ENCODE peak calls at places on chromosomes 5 and 9, in ten cellular contexts. One of them, this sample, is unnamed.

GRCh38 chr5:151424892-151425523 is 22.4 kb upstream of the SLC36A1 start:
- DNase-seq in brain microvascular endothelial cell: no peak
- DNase-seq in stomach: no peak
- DNase-seq in HuH-7.5: no peak
- DNase-seq in activated T-helper 1 cell treated with Interleukin-2 at 50 U/mL for 16 hours: no peak
- DNase-seq in amniotic stem cell: no peak
- DNase-seq in stimulated activated CD8-positive, alpha-beta memory T cell treated with anti-CD3 and anti-CD28 coated beads, Interleukin-4, amount 100 ng/mL, for 24 hours: no peak
- DNase-seq in SJSA1: no peak
- DNase-seq in fibroblast of mammary gland: no peak
- DNase-seq in lower leg skin: no peak
- DNase-seq in this sample: no peak

GRCh38 chr5:150394912-150395689 is 17.6 kb downstream of the CD74 start:
- DNase-seq in activated T-helper 1 cell treated with Interleukin-2 at 50 U/mL for 16 hours: no peak
- DNase-seq in SJSA1: no peak
- DNase-seq in amniotic stem cell: no peak
- DNase-seq in brain microvascular endothelial cell: no peak
- DNase-seq in stomach: no peak
- DNase-seq in fibroblast of mammary gland: no peak
- DNase-seq in HuH-7.5: no peak
- DNase-seq in stimulated activated CD8-positive, alpha-beta memory T cell treated with anti-CD3 and anti-CD28 coated beads, Interleukin-4, amount 100 ng/mL, for 24 hours: no peak
- DNase-seq in lower leg skin: no peak
- DNase-seq in this sample: no peak

GRCh38 chr5:140090251-140090650 is 23.7 kb upstream of the PURA start:
- DNase-seq in fibroblast of mammary gland: no peak
- DNase-seq in SJSA1: no peak
- DNase-seq in lower leg skin: no peak
- DNase-seq in stomach: no peak
- DNase-seq in brain microvascular endothelial cell: no peak
- DNase-seq in stimulated activated CD8-positive, alpha-beta memory T cell treated with anti-CD3 and anti-CD28 coated beads, Interleukin-4, amount 100 ng/mL, for 24 hours: no peak
- DNase-seq in HuH-7.5: no peak
- DNase-seq in amniotic stem cell: no peak
- DNase-seq in activated T-helper 1 cell treated with Interleukin-2 at 50 U/mL for 16 hours: no peak
- DNase-seq in this sample: no peak

GRCh38 chr5:35478856-35479682 is 138.6 kb upstream of the SPEF2 start:
- DNase-seq in SJSA1: peak; percentile 59
- DNase-seq in lower leg skin: no peak
- DNase-seq in HuH-7.5: no peak
- DNase-seq in brain microvascular endothelial cell: no peak
- DNase-seq in stimulated activated CD8-positive, alpha-beta memory T cell treated with anti-CD3 and anti-CD28 coated beads, Interleukin-4, amount 100 ng/mL, for 24 hours: no peak
- DNase-seq in fibroblast of mammary gland: peak; percentile 55
- DNase-seq in amniotic stem cell: peak; percentile 32
- DNase-seq in activated T-helper 1 cell treated with Interleukin-2 at 50 U/mL for 16 hours: no peak
- DNase-seq in stomach: no peak
- DNase-seq in this sample: peak; percentile 60

GRCh38 chr5:170483701-170484458 is 19.9 kb upstream of the KCNIP1 start:
- DNase-seq in HuH-7.5: no peak
- DNase-seq in stimulated activated CD8-positive, alpha-beta memory T cell treated with anti-CD3 and anti-CD28 coated beads, Interleukin-4, amount 100 ng/mL, for 24 hours: no peak
- DNase-seq in fibroblast of mammary gland: peak; percentile 46
- DNase-seq in lower leg skin: peak; percentile 33
- DNase-seq in amniotic stem cell: no peak
- DNase-seq in SJSA1: peak; percentile 55
- DNase-seq in brain microvascular endothelial cell: peak; percentile 24
- DNase-seq in stomach: no peak
- DNase-seq in activated T-helper 1 cell treated with Interleukin-2 at 50 U/mL for 16 hours: no peak
- DNase-seq in this sample: peak; percentile 59

GRCh38 chr9:2718001-2718697 is 839 bp downstream of the KCNV2 start:
- DNase-seq in stimulated activated CD8-positive, alpha-beta memory T cell treated with anti-CD3 and anti-CD28 coated beads, Interleukin-4, amount 100 ng/mL, for 24 hours: no peak
- DNase-seq in amniotic stem cell: no peak
- DNase-seq in brain microvascular endothelial cell: no peak
- DNase-seq in SJSA1: no peak
- DNase-seq in HuH-7.5: no peak
- DNase-seq in activated T-helper 1 cell treated with Interleukin-2 at 50 U/mL for 16 hours: no peak
- DNase-seq in stomach: no peak
- DNase-seq in fibroblast of mammary gland: no peak
- DNase-seq in lower leg skin: no peak
- DNase-seq in this sample: no peak

GRCh38 chr5:56060276-56061110 is 65.7 kb upstream of the IL6ST start:
- DNase-seq in HuH-7.5: no peak
- DNase-seq in lower leg skin: no peak
- DNase-seq in stomach: no peak
- DNase-seq in stimulated activated CD8-positive, alpha-beta memory T cell treated with anti-CD3 and anti-CD28 coated beads, Interleukin-4, amount 100 ng/mL, for 24 hours: no peak
- DNase-seq in brain microvascular endothelial cell: no peak
- DNase-seq in activated T-helper 1 cell treated with Interleukin-2 at 50 U/mL for 16 hours: no peak
- DNase-seq in SJSA1: no peak
- DNase-seq in fibroblast of mammary gland: no peak
- DNase-seq in amniotic stem cell: no peak
- DNase-seq in this sample: no peak

GRCh38 chr9:132888151-132888550 is 9.5 kb downstream of the SPACA9 start:
- DNase-seq in stomach: no peak
- DNase-seq in fibroblast of mammary gland: no peak
- DNase-seq in amniotic stem cell: no peak
- DNase-seq in stimulated activated CD8-positive, alpha-beta memory T cell treated with anti-CD3 and anti-CD28 coated beads, Interleukin-4, amount 100 ng/mL, for 24 hours: no peak
- DNase-seq in SJSA1: no peak
- DNase-seq in HuH-7.5: no peak
- DNase-seq in brain microvascular endothelial cell: no peak
- DNase-seq in activated T-helper 1 cell treated with Interleukin-2 at 50 U/mL for 16 hours: no peak
- DNase-seq in lower leg skin: no peak
- DNase-seq in this sample: no peak

GRCh38 chr5:134510970-134511795 is 14.3 kb upstream of the JADE2 start:
- DNase-seq in amniotic stem cell: no peak
- DNase-seq in brain microvascular endothelial cell: peak; percentile 35
- DNase-seq in stomach: no peak
- DNase-seq in HuH-7.5: no peak
- DNase-seq in stimulated activated CD8-positive, alpha-beta memory T cell treated with anti-CD3 and anti-CD28 coated beads, Interleukin-4, amount 100 ng/mL, for 24 hours: peak; percentile 33
- DNase-seq in SJSA1: peak; percentile 67
- DNase-seq in fibroblast of mammary gland: peak; percentile 39
- DNase-seq in activated T-helper 1 cell treated with Interleukin-2 at 50 U/mL for 16 hours: no peak
- DNase-seq in lower leg skin: no peak
- DNase-seq in this sample: peak; percentile 90

GRCh38 chr9:35001803-35002502 is 12.4 kb downstream of the DNAJB5 start:
- DNase-seq in brain microvascular endothelial cell: no peak
- DNase-seq in HuH-7.5: no peak
- DNase-seq in stimulated activated CD8-positive, alpha-beta memory T cell treated with anti-CD3 and anti-CD28 coated beads, Interleukin-4, amount 100 ng/mL, for 24 hours: no peak
- DNase-seq in stomach: no peak
- DNase-seq in amniotic stem cell: no peak
- DNase-seq in lower leg skin: no peak
- DNase-seq in activated T-helper 1 cell treated with Interleukin-2 at 50 U/mL for 16 hours: no peak
- DNase-seq in SJSA1: no peak
- DNase-seq in fibroblast of mammary gland: peak; percentile 41
- DNase-seq in this sample: no peak

GRCh38 chr5:6592611-6593010 is 40.2 kb downstream of the NSUN2 start:
- DNase-seq in amniotic stem cell: no peak
- DNase-seq in HuH-7.5: no peak
- DNase-seq in fibroblast of mammary gland: peak; percentile 27
- DNase-seq in activated T-helper 1 cell treated with Interleukin-2 at 50 U/mL for 16 hours: no peak
- DNase-seq in SJSA1: no peak
- DNase-seq in brain microvascular endothelial cell: no peak
- DNase-seq in stomach: no peak
- DNase-seq in stimulated activated CD8-positive, alpha-beta memory T cell treated with anti-CD3 and anti-CD28 coated beads, Interleukin-4, amount 100 ng/mL, for 24 hours: no peak
- DNase-seq in lower leg skin: no peak
- DNase-seq in this sample: no peak

GRCh38 chr5:496028-496427 is 28.2 kb downstream of the SLC9A3 start:
- DNase-seq in HuH-7.5: no peak
- DNase-seq in amniotic stem cell: no peak
- DNase-seq in fibroblast of mammary gland: no peak
- DNase-seq in SJSA1: no peak
- DNase-seq in stomach: no peak
- DNase-seq in brain microvascular endothelial cell: no peak
- DNase-seq in stimulated activated CD8-positive, alpha-beta memory T cell treated with anti-CD3 and anti-CD28 coated beads, Interleukin-4, amount 100 ng/mL, for 24 hours: no peak
- DNase-seq in lower leg skin: no peak
- DNase-seq in activated T-helper 1 cell treated with Interleukin-2 at 50 U/mL for 16 hours: no peak
- DNase-seq in this sample: no peak

GRCh38 chr9:88818495-88819201 is 172.6 kb upstream of the S1PR3 start:
- DNase-seq in SJSA1: peak; percentile 23
- DNase-seq in fibroblast of mammary gland: peak; percentile 87
- DNase-seq in lower leg skin: no peak
- DNase-seq in activated T-helper 1 cell treated with Interleukin-2 at 50 U/mL for 16 hours: no peak
- DNase-seq in brain microvascular endothelial cell: peak; percentile 61
- DNase-seq in amniotic stem cell: no peak
- DNase-seq in stomach: no peak
- DNase-seq in HuH-7.5: no peak
- DNase-seq in stimulated activated CD8-positive, alpha-beta memory T cell treated with anti-CD3 and anti-CD28 coated beads, Interleukin-4, amount 100 ng/mL, for 24 hours: no peak
- DNase-seq in this sample: peak; percentile 68

GRCh38 chr5:35971186-35971877 is 19.9 kb downstream of the UGT3A1 start:
- DNase-seq in lower leg skin: no peak
- DNase-seq in stomach: no peak
- DNase-seq in fibroblast of mammary gland: no peak
- DNase-seq in activated T-helper 1 cell treated with Interleukin-2 at 50 U/mL for 16 hours: no peak
- DNase-seq in SJSA1: peak; percentile 98
- DNase-seq in brain microvascular endothelial cell: no peak
- DNase-seq in stimulated activated CD8-positive, alpha-beta memory T cell treated with anti-CD3 and anti-CD28 coated beads, Interleukin-4, amount 100 ng/mL, for 24 hours: no peak
- DNase-seq in HuH-7.5: no peak
- DNase-seq in amniotic stem cell: no peak
- DNase-seq in this sample: peak; percentile 35

GRCh38 chr5:132294728-132295504 is 722 bp downstream of the SLC22A4 start:
- DNase-seq in brain microvascular endothelial cell: peak; percentile 82
- DNase-seq in HuH-7.5: no peak
- DNase-seq in amniotic stem cell: peak; percentile 37
- DNase-seq in stomach: peak; percentile 55
- DNase-seq in lower leg skin: peak; percentile 47
- DNase-seq in SJSA1: peak; percentile 84
- DNase-seq in fibroblast of mammary gland: peak; percentile 85
- DNase-seq in stimulated activated CD8-positive, alpha-beta memory T cell treated with anti-CD3 and anti-CD28 coated beads, Interleukin-4, amount 100 ng/mL, for 24 hours: peak; percentile 71
- DNase-seq in activated T-helper 1 cell treated with Interleukin-2 at 50 U/mL for 16 hours: peak; percentile 35
- DNase-seq in this sample: peak; percentile 81

GRCh38 chr5:40679998-40680681 is 425 bp downstream of the PTGER4 start:
- DNase-seq in SJSA1: peak; percentile 18
- DNase-seq in brain microvascular endothelial cell: no peak
- DNase-seq in lower leg skin: no peak
- DNase-seq in fibroblast of mammary gland: no peak
- DNase-seq in HuH-7.5: peak; percentile 47
- DNase-seq in stimulated activated CD8-positive, alpha-beta memory T cell treated with anti-CD3 and anti-CD28 coated beads, Interleukin-4, amount 100 ng/mL, for 24 hours: no peak
- DNase-seq in activated T-helper 1 cell treated with Interleukin-2 at 50 U/mL for 16 hours: no peak
- DNase-seq in amniotic stem cell: no peak
- DNase-seq in stomach: no peak
- DNase-seq in this sample: no peak

GRCh38 chr5:121949885-121950284 is 11.9 kb upstream of the SRFBP1 start:
- DNase-seq in lower leg skin: no peak
- DNase-seq in amniotic stem cell: peak; percentile 36
- DNase-seq in fibroblast of mammary gland: peak; percentile 70
- DNase-seq in stimulated activated CD8-positive, alpha-beta memory T cell treated with anti-CD3 and anti-CD28 coated beads, Interleukin-4, amount 100 ng/mL, for 24 hours: no peak
- DNase-seq in HuH-7.5: peak; percentile 31
- DNase-seq in activated T-helper 1 cell treated with Interleukin-2 at 50 U/mL for 16 hours: no peak
- DNase-seq in stomach: no peak
- DNase-seq in brain microvascular endothelial cell: peak; percentile 26
- DNase-seq in SJSA1: no peak
- DNase-seq in this sample: peak; percentile 68

GRCh38 chr5:142717582-142718215 is 31.8 kb upstream of the FGF1 start:
- DNase-seq in fibroblast of mammary gland: peak; percentile 75
- DNase-seq in brain microvascular endothelial cell: peak; percentile 64
- DNase-seq in lower leg skin: no peak
- DNase-seq in HuH-7.5: peak; percentile 23
- DNase-seq in amniotic stem cell: peak; percentile 47
- DNase-seq in SJSA1: peak; percentile 65
- DNase-seq in stomach: no peak
- DNase-seq in activated T-helper 1 cell treated with Interleukin-2 at 50 U/mL for 16 hours: no peak
- DNase-seq in stimulated activated CD8-positive, alpha-beta memory T cell treated with anti-CD3 and anti-CD28 coated beads, Interleukin-4, amount 100 ng/mL, for 24 hours: no peak
- DNase-seq in this sample: peak; percentile 74

GRCh38 chr9:113535756-113536155 is 72.2 kb downstream of the RGS3 start:
- DNase-seq in lower leg skin: no peak
- DNase-seq in stimulated activated CD8-positive, alpha-beta memory T cell treated with anti-CD3 and anti-CD28 coated beads, Interleukin-4, amount 100 ng/mL, for 24 hours: no peak
- DNase-seq in amniotic stem cell: no peak
- DNase-seq in brain microvascular endothelial cell: no peak
- DNase-seq in SJSA1: no peak
- DNase-seq in activated T-helper 1 cell treated with Interleukin-2 at 50 U/mL for 16 hours: no peak
- DNase-seq in HuH-7.5: no peak
- DNase-seq in fibroblast of mammary gland: no peak
- DNase-seq in stomach: no peak
- DNase-seq in this sample: no peak

GRCh38 chr5:177365845-177366527 is 8.3 kb downstream of the RGS14 start:
- DNase-seq in fibroblast of mammary gland: no peak
- DNase-seq in lower leg skin: no peak
- DNase-seq in amniotic stem cell: no peak
- DNase-seq in stimulated activated CD8-positive, alpha-beta memory T cell treated with anti-CD3 and anti-CD28 coated beads, Interleukin-4, amount 100 ng/mL, for 24 hours: no peak
- DNase-seq in SJSA1: no peak
- DNase-seq in HuH-7.5: no peak
- DNase-seq in stomach: no peak
- DNase-seq in activated T-helper 1 cell treated with Interleukin-2 at 50 U/mL for 16 hours: no peak
- DNase-seq in brain microvascular endothelial cell: no peak
- DNase-seq in this sample: no peak

GRCh38 chr5:126741361-126741760 is 35.6 kb upstream of the LMNB1 start:
- DNase-seq in brain microvascular endothelial cell: no peak
- DNase-seq in activated T-helper 1 cell treated with Interleukin-2 at 50 U/mL for 16 hours: no peak
- DNase-seq in stomach: no peak
- DNase-seq in lower leg skin: no peak
- DNase-seq in stimulated activated CD8-positive, alpha-beta memory T cell treated with anti-CD3 and anti-CD28 coated beads, Interleukin-4, amount 100 ng/mL, for 24 hours: no peak
- DNase-seq in amniotic stem cell: no peak
- DNase-seq in fibroblast of mammary gland: no peak
- DNase-seq in HuH-7.5: no peak
- DNase-seq in SJSA1: no peak
- DNase-seq in this sample: no peak

GRCh38 chr9:109411818-109412352 is 86.2 kb downstream of the PTPN3 start:
- DNase-seq in lower leg skin: no peak
- DNase-seq in stomach: no peak
- DNase-seq in HuH-7.5: peak; percentile 20
- DNase-seq in stimulated activated CD8-positive, alpha-beta memory T cell treated with anti-CD3 and anti-CD28 coated beads, Interleukin-4, amount 100 ng/mL, for 24 hours: no peak
- DNase-seq in amniotic stem cell: no peak
- DNase-seq in brain microvascular endothelial cell: peak; percentile 14
- DNase-seq in activated T-helper 1 cell treated with Interleukin-2 at 50 U/mL for 16 hours: no peak
- DNase-seq in SJSA1: peak; percentile 36
- DNase-seq in fibroblast of mammary gland: peak; percentile 62
- DNase-seq in this sample: peak; percentile 59

GRCh38 chr5:114174837-114175236 is 187.0 kb upstream of the KCNN2 start:
- DNase-seq in lower leg skin: no peak
- DNase-seq in SJSA1: no peak
- DNase-seq in activated T-helper 1 cell treated with Interleukin-2 at 50 U/mL for 16 hours: no peak
- DNase-seq in stimulated activated CD8-positive, alpha-beta memory T cell treated with anti-CD3 and anti-CD28 coated beads, Interleukin-4, amount 100 ng/mL, for 24 hours: no peak
- DNase-seq in amniotic stem cell: no peak
- DNase-seq in stomach: no peak
- DNase-seq in brain microvascular endothelial cell: no peak
- DNase-seq in fibroblast of mammary gland: no peak
- DNase-seq in HuH-7.5: no peak
- DNase-seq in this sample: peak; percentile 8

GRCh38 chr5:149414405-149415244 is 35.5 kb upstream of the IL17B start:
- DNase-seq in brain microvascular endothelial cell: peak; percentile 87
- DNase-seq in activated T-helper 1 cell treated with Interleukin-2 at 50 U/mL for 16 hours: no peak
- DNase-seq in HuH-7.5: no peak
- DNase-seq in SJSA1: no peak
- DNase-seq in amniotic stem cell: no peak
- DNase-seq in stimulated activated CD8-positive, alpha-beta memory T cell treated with anti-CD3 and anti-CD28 coated beads, Interleukin-4, amount 100 ng/mL, for 24 hours: no peak
- DNase-seq in stomach: no peak
- DNase-seq in fibroblast of mammary gland: peak; percentile 90
- DNase-seq in lower leg skin: no peak
- DNase-seq in this sample: no peak

GRCh38 chr5:2887401-2888348 is 136.2 kb upstream of the IRX2 start:
- DNase-seq in fibroblast of mammary gland: no peak
- DNase-seq in stomach: peak; percentile 18
- DNase-seq in activated T-helper 1 cell treated with Interleukin-2 at 50 U/mL for 16 hours: no peak
- DNase-seq in HuH-7.5: no peak
- DNase-seq in brain microvascular endothelial cell: no peak
- DNase-seq in stimulated activated CD8-positive, alpha-beta memory T cell treated with anti-CD3 and anti-CD28 coated beads, Interleukin-4, amount 100 ng/mL, for 24 hours: no peak
- DNase-seq in SJSA1: no peak
- DNase-seq in amniotic stem cell: no peak
- DNase-seq in lower leg skin: no peak
- DNase-seq in this sample: no peak

GRCh38 chr5:4058899-4059298 is 463.3 kb downstream of the IRX1 start:
- DNase-seq in brain microvascular endothelial cell: no peak
- DNase-seq in amniotic stem cell: no peak
- DNase-seq in HuH-7.5: no peak
- DNase-seq in activated T-helper 1 cell treated with Interleukin-2 at 50 U/mL for 16 hours: no peak
- DNase-seq in SJSA1: no peak
- DNase-seq in stimulated activated CD8-positive, alpha-beta memory T cell treated with anti-CD3 and anti-CD28 coated beads, Interleukin-4, amount 100 ng/mL, for 24 hours: no peak
- DNase-seq in lower leg skin: no peak
- DNase-seq in stomach: no peak
- DNase-seq in fibroblast of mammary gland: no peak
- DNase-seq in this sample: peak; percentile 44

GRCh38 chr9:26243722-26244121 is 565.5 kb upstream of the TUSC1 start:
- DNase-seq in stimulated activated CD8-positive, alpha-beta memory T cell treated with anti-CD3 and anti-CD28 coated beads, Interleukin-4, amount 100 ng/mL, for 24 hours: no peak
- DNase-seq in stomach: no peak
- DNase-seq in amniotic stem cell: no peak
- DNase-seq in SJSA1: no peak
- DNase-seq in fibroblast of mammary gland: peak; percentile 80
- DNase-seq in lower leg skin: no peak
- DNase-seq in brain microvascular endothelial cell: peak; percentile 61
- DNase-seq in activated T-helper 1 cell treated with Interleukin-2 at 50 U/mL for 16 hours: no peak
- DNase-seq in HuH-7.5: no peak
- DNase-seq in this sample: peak; percentile 27

GRCh38 chr5:43425965-43426364 is 13.8 kb upstream of the CCL28 start:
- DNase-seq in SJSA1: peak; percentile 71
- DNase-seq in stomach: peak; percentile 37
- DNase-seq in fibroblast of mammary gland: peak; percentile 82
- DNase-seq in amniotic stem cell: peak; percentile 4
- DNase-seq in activated T-helper 1 cell treated with Interleukin-2 at 50 U/mL for 16 hours: no peak
- DNase-seq in HuH-7.5: no peak
- DNase-seq in lower leg skin: peak; percentile 18
- DNase-seq in stimulated activated CD8-positive, alpha-beta memory T cell treated with anti-CD3 and anti-CD28 coated beads, Interleukin-4, amount 100 ng/mL, for 24 hours: no peak
- DNase-seq in brain microvascular endothelial cell: peak; percentile 63
- DNase-seq in this sample: peak; percentile 83